ENCODE peak calls at places on chromosomes 11 and 22, in four cellular contexts. I is HCT116, C is Peyer's patch, E is cardiac muscle cell. S is an unnamed sample.

GRCh38 chr11:2645779-2646118 is 54.0 kb downstream of the KCNQ1OT1 start:
- DNase-seq in E (no peak), I (no peak), C (no peak), S (no peak)

GRCh38 chr11:76459846-76460245 is 15.0 kb downstream of the EMSY start:
- DNase-seq in I (no peak), C (no peak), E (peak), S (no peak)

GRCh38 chr22:38462960-38463784 is 4.7 kb upstream of the KDELR3 start:
- DNase-seq in E (peak), I (no peak), C (peak), S (no peak)

GRCh38 chr11:35945137-35945518 is 1.3 kb downstream of the LDLRAD3 start:
- DNase-seq in I (no peak), C (no peak), E (no peak), S (no peak)

GRCh38 chr11:112163875-112164521 is at the start of gene IL18:
- DNase-seq in I (peak), C (peak), E (peak), S (no peak)

GRCh38 chr22:38950527-38951111 is 6.8 kb upstream of the APOBEC3A start:
- DNase-seq in E (no peak), C (peak), I (no peak), S (no peak)

GRCh38 chr22:19121631-19122142 is 525 bp downstream of the DGCR2 start:
- DNase-seq in C (peak), I (no peak), E (peak), S (no peak)

GRCh38 chr11:33454264-33454663 is 197.1 kb downstream of the HIPK3 start:
- DNase-seq in C (no peak), I (no peak), E (no peak), S (no peak)

GRCh38 chr11:92495107-92495793 is 270.6 kb downstream of the FAT3 start:
- DNase-seq in I (no peak), C (no peak), E (no peak), S (no peak)

GRCh38 chr11:57131080-57131790 is 50.5 kb upstream of the LRRC55 start:
- DNase-seq in E (peak), I (no peak), C (no peak), S (no peak)

GRCh38 chr11:75271730-75272129 is 31.2 kb downstream of the TPBGL start:
- DNase-seq in E (no peak), C (no peak), I (no peak), S (no peak)

GRCh38 chr11:119432484-119433368 is 9.8 kb upstream of the THY1 start:
- DNase-seq in I (no peak), C (no peak), E (no peak), S (no peak)

GRCh38 chr11:69003866-69004311 is 9.2 kb downstream of the MRGPRF start:
- DNase-seq in E (no peak), C (peak), I (no peak), S (no peak)

GRCh38 chr11:2758751-2759150 is 59.0 kb upstream of the KCNQ1OT1 start:
- DNase-seq in C (no peak), E (no peak), I (no peak), S (no peak)

GRCh38 chr11:68402355-68403031 is 58.1 kb upstream of the PPP6R3 start:
- DNase-seq in I (no peak), C (peak), E (no peak), S (no peak)

GRCh38 chr11:120522021-120522420 is 10.5 kb downstream of the GRIK4 start:
- DNase-seq in E (no peak), I (no peak), C (no peak), S (no peak)

GRCh38 chr22:33883561-33883960 is 36.7 kb downstream of the LARGE1 start:
- DNase-seq in E (no peak), I (no peak), C (no peak), S (peak)

GRCh38 chr11:69704508-69705245 is 855 bp upstream of the FGF19 start:
- DNase-seq in C (no peak), E (peak), I (no peak), S (no peak)

GRCh38 chr11:4134844-4135243 is 40.2 kb downstream of the RRM1 start:
- DNase-seq in C (no peak), I (no peak), E (no peak), S (peak)

GRCh38 chr11:92340839-92341238 is 116.2 kb downstream of the FAT3 start:
- DNase-seq in C (no peak), I (no peak), E (no peak), S (no peak)

GRCh38 chr22:41094036-41094435 is 1.6 kb downstream of the EP300 start:
- DNase-seq in C (no peak), E (peak), I (no peak), S (no peak)

GRCh38 chr11:326842-327580 is 6.4 kb upstream of the IFITM3 start:
- DNase-seq in I (no peak), C (peak), E (no peak), S (no peak)

GRCh38 chr22:24510694-24511625 is 15.8 kb downstream of the UPB1 start:
- DNase-seq in E (peak), C (no peak), I (no peak), S (no peak)

GRCh38 chr11:94926698-94927237 is 46.6 kb downstream of the CWC15 start:
- DNase-seq in E (peak), I (no peak), C (no peak), S (no peak)

GRCh38 chr22:40609216-40609615 is 27.3 kb downstream of the MRTFA start:
- DNase-seq in E (no peak), C (no peak), I (no peak), S (no peak)

GRCh38 chr11:14012836-14013235 is 50.3 kb downstream of the SPON1 start:
- DNase-seq in C (no peak), E (no peak), I (no peak), S (no peak)

GRCh38 chr11:102438311-102439062 is 14.1 kb downstream of the TMEM123 start:
- DNase-seq in I (no peak), E (no peak), C (no peak), S (no peak)

GRCh38 chr11:130371004-130371590 is 56.4 kb upstream of the ZBTB44 start:
- DNase-seq in I (no peak), E (no peak), C (no peak), S (no peak)

GRCh38 chr11:11407738-11408084 is 54.7 kb upstream of the CSNK2A3 start:
- DNase-seq in C (no peak), I (no peak), E (no peak), S (no peak)

GRCh38 chr11:108562746-108563581 is 30.6 kb downstream of the EXPH5 start:
- DNase-seq in C (no peak), I (no peak), E (no peak), S (no peak)

GRCh38 chr11:50214376-50214775 is 181.7 kb downstream of the OR4C45 start:
- DNase-seq in C (no peak), E (no peak), I (no peak), S (no peak)

DNA sequence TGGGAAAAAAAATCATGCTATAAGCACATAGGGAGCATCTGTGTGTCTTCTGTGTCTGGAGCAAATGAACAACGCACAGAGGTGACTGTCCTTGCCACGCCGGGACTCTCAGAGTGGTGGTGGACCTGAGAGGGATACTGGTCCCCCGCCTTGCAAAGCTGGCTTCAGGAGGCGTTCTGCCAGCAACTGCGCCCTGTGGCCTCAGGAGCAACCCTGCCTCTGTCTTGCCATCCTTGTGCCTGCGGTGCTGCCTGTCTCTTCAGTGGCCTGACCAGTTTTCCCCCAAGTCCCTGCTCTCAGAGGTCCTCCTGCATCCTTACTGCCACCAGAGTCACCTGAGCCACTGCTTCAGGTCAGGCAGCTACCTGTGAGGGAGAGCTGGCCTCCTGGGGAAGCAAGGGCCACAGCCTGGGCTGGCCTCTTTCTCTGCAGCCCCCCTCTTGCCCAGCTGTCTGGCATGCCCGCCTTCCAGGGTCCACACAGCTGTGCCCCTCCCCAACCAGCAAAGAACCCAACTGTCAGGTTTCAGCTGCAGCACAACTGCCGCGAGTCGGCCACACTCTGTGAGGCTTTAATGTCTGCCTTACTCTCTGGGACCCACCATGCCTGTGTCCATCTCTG is 30.4 kb upstream of the YPEL1 start:
- DNase-seq in C (no peak), I (no peak), E (no peak), S (no peak)
- H3K27ac ChIP-seq in C (peak), I (no peak), E (no peak), S (no peak)

GRCh38 chr22:31279821-31280496 is 12.3 kb downstream of the PIK3IP1 start:
- DNase-seq in C (no peak), E (no peak), I (no peak), S (no peak)

GRCh38 chr22:31277741-31278642 is 14.3 kb downstream of the PIK3IP1 start:
- DNase-seq in C (no peak), E (no peak), I (no peak), S (no peak)

GRCh38 chr22:31279327-31279669 is 13.0 kb downstream of the PIK3IP1 start:
- DNase-seq in C (no peak), I (no peak), E (no peak), S (no peak)

GRCh38 chr22:31276426-31277167 is 15.7 kb downstream of the PIK3IP1 start:
- DNase-seq in C (no peak), E (no peak), I (no peak), S (no peak)

DNA sequence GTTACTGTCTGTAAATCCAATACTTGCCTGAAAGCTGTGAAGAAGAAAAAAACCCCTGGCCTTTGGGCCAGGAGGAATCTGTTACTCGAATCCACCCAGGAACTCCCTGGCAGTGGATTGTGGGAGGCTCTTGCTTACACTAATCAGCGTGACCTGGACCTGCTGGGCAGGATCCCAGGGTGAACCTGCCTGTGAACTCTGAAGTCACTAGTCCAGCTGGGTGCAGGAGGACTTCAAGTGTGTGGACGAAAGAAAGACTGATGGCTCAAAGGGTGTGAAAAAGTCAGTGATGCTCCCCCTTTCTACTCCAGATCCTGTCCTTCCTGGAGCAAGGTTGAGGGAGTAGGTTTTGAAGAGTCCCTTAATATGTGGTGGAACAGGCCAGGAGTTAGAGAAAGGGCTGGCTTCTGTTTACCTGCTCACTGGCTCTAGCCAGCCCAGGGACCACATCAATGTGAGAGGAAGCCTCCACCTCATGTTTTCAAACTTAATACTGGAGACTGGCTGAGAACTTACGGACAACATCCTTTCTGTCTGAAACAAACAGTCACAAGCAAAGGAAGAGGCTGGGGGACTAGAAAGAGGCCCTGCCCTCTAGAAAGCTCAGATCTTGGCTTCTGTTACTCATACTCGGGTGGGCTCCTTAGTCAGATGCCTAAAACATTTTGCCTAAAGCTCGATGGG is 13.5 kb downstream of the PIK3IP1 start:
- DNase-seq in I (no peak), C (no peak), E (no peak), S (no peak)
- H3K27ac ChIP-seq in I (no peak), C (peak), E (no peak), S (peak)

GRCh38 chr11:16917941-16918340 is 96.3 kb downstream of the PLEKHA7 start:
- DNase-seq in C (no peak), I (no peak), E (no peak), S (peak)
- H3K27ac ChIP-seq in C (no peak), I (no peak), E (no peak), S (peak)

DNA sequence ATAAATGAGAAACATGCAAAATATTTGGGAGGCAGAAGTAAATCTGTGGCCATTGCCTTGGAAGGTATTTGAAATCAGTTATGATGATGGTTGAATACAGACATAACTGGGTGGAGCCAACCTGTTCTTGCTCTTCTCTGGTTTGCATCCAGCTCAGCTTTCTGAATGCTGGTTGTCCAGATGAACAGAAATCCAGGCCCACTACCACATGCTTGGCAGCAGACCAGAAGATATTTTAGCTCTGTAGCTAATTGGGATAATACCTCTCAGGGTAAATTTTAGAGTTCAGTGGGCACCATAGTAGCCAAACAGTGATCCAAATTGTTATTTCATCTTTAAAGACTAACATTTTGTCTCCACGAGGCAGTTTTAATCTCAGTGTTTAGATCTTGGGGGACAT is 308.3 kb downstream of the RAB38 start:
- DNase-seq in I (no peak), E (no peak), C (no peak), S (no peak)
- H3K27ac ChIP-seq in I (no peak), E (no peak), C (no peak), S (no peak)

S was measured in epithelial cell of prostate.